ENCODE peak calls at places on chromosome X, in five cellular contexts. One of them, this sample, is unnamed.

GRCh38 chrX:145821291-145821897 is 3.8 kb downstream of the SLITRK2 start:
- DNase-seq in mesothelial cell of epicardium: no peak
- DNase-seq in WTC11: no peak
- DNase-seq in fibroblast of lung: peak; percentile 45
- DNase-seq in neural progenitor cell: peak; percentile 74
- DNase-seq in this sample: no peak

GRCh38 chrX:44462851-44463250 is 79.8 kb downstream of the FUNDC1 start:
- DNase-seq in mesothelial cell of epicardium: no peak
- DNase-seq in WTC11: no peak
- DNase-seq in fibroblast of lung: peak; percentile 2
- DNase-seq in neural progenitor cell: no peak
- DNase-seq in this sample: no peak

GRCh38 chrX:74377282-74377681 is 44.0 kb upstream of the SLC16A2 start:
- DNase-seq in mesothelial cell of epicardium: no peak
- DNase-seq in WTC11: no peak
- DNase-seq in fibroblast of lung: no peak
- DNase-seq in neural progenitor cell: no peak
- DNase-seq in this sample: no peak

GRCh38 chrX:125998432-125998831 is 167.7 kb downstream of the DCAF12L2 start:
- DNase-seq in mesothelial cell of epicardium: no peak
- DNase-seq in WTC11: no peak
- DNase-seq in fibroblast of lung: no peak
- DNase-seq in neural progenitor cell: peak; percentile 19
- DNase-seq in this sample: peak; percentile 11

GRCh38 chrX:71515039-71515398 is 17.9 kb upstream of the OGT start:
- DNase-seq in mesothelial cell of epicardium: no peak
- DNase-seq in WTC11: no peak
- DNase-seq in fibroblast of lung: peak; percentile 45
- DNase-seq in neural progenitor cell: no peak
- DNase-seq in this sample: no peak

GRCh38 chrX:39576081-39576701 is 521.6 kb downstream of the BCOR start:
- DNase-seq in mesothelial cell of epicardium: no peak
- DNase-seq in WTC11: peak; percentile 12
- DNase-seq in fibroblast of lung: no peak
- DNase-seq in neural progenitor cell: peak; percentile 57
- DNase-seq in this sample: no peak

GRCh38 chrX:23251043-23251442 is 83.6 kb upstream of the PTCHD1 start:
- DNase-seq in mesothelial cell of epicardium: no peak
- DNase-seq in WTC11: no peak
- DNase-seq in fibroblast of lung: no peak
- DNase-seq in neural progenitor cell: no peak
- DNase-seq in this sample: no peak

GRCh38 chrX:78548012-78548411 is 111.1 kb downstream of the RTL3 start:
- DNase-seq in mesothelial cell of epicardium: no peak
- DNase-seq in WTC11: no peak
- DNase-seq in fibroblast of lung: peak; percentile 0
- DNase-seq in neural progenitor cell: no peak
- DNase-seq in this sample: no peak

GRCh38 chrX:154017766-154018517 is 1.8 kb downstream of the IRAK1 start:
- DNase-seq in mesothelial cell of epicardium: no peak
- DNase-seq in WTC11: no peak
- DNase-seq in fibroblast of lung: no peak
- DNase-seq in neural progenitor cell: no peak
- DNase-seq in this sample: no peak